ENCODE peak calls at places on chromosomes 16 and 17, in six cellular contexts. T is ovary; R is colonic mucosa; N is lung; U is CD8-positive, alpha-beta T cell; F is spleen. W is an unnamed sample. For H3K9me3, the result is how much of the 10 kb centered on the place peaks cover.

GRCh38 chr17:8151641-8152111 is 528 bp downstream of the PER1 start:
- DNase-seq in T (peak), R (peak), N (peak), U (peak), F (peak), W (no peak)

GRCh38 chr17:41613277-41614082 is 913 bp upstream of the KRT16 start:
- DNase-seq in T (no peak), R (no peak), N (no peak), U (no peak), F (peak), W (no peak)

GRCh38 chr17:3827124-3827773 is 18.8 kb downstream of the NCBP3 start:
- DNase-seq in T (no peak), R (peak), N (peak), U (peak), F (no peak), W (peak)

GRCh38 chr17:78383725-78384471 is 5.4 kb downstream of the PGS1 start:
- DNase-seq in T (no peak), R (peak), N (peak), U (peak), F (peak), W (peak)

GRCh38 chr16:22627043-22627442 is 116.4 kb downstream of the NPIPB5 start:
- DNase-seq in T (no peak), R (no peak), N (no peak), U (no peak), F (no peak), W (no peak)

GRCh38 chr17:19723967-19724366 is 7.6 kb upstream of the SLC47A2 start:
- DNase-seq in T (peak), R (no peak), N (no peak), U (no peak), F (no peak), W (no peak)

GRCh38 chr16:77310877-77311276 is 111.7 kb downstream of the SYCE1L start:
- DNase-seq in T (no peak), R (no peak), N (no peak), U (no peak), F (no peak), W (no peak)

GRCh38 chr16:80065565-80065964 is 465.0 kb upstream of the MAF start:
- DNase-seq in T (no peak), R (no peak), N (no peak), U (no peak), F (no peak), W (no peak)

GRCh38 chr16:1204941-1205340 is 20.1 kb downstream of the TPSG1 start:
- DNase-seq in T (no peak), R (no peak), N (no peak), U (no peak), F (no peak), W (no peak)

GRCh38 chr17:52030096-52030495 is 128.4 kb downstream of the CA10 start:
- DNase-seq in T (no peak), R (no peak), N (no peak), U (no peak), F (no peak), W (no peak)

GRCh38 chr17:33674685-33675084 is 381.6 kb upstream of the ASIC2 start:
- DNase-seq in T (peak), R (peak), N (peak), U (peak), F (no peak), W (peak)

GRCh38 chr16:61471737-61472136 is 564.5 kb downstream of the CDH8 start:
- DNase-seq in T (no peak), R (no peak), N (no peak), U (no peak), F (peak), W (no peak)

GRCh38 chr17:50278526-50279180 is 4.4 kb downstream of the TMEM92 start:
- DNase-seq in T (no peak), R (no peak), N (no peak), U (no peak), F (no peak), W (no peak)
- H3K27ac ChIP-seq in T (no peak), R (no peak), N (no peak), U (no peak), F (no peak), W (no peak)

DNA sequence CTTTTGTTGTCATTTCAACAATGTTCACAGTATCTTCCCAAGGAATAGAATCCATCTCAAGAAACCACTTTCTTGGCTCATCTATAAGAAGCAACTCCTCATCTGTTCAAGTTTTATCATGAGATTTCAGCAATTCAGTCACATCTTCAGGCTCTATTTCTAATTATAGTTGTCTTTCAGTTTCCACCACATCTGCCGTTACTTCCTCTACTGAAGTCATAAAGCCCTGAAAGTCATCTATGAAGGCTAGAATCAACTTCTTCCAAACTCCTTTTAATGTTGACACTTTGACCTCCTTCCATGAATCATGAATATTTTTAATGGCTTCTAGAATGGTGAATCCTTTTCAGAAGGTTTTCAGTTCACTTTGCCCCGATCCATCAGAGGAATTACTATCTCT is 102.1 kb downstream of the CDH13 start:
- DNase-seq in T (no peak), R (no peak), N (no peak), U (no peak), F (no peak), W (no peak)
- H3K9me3 ChIP-seq in T (under half), R (under half), N (under half), U (under half), F (under half), W (under half)

DNA sequence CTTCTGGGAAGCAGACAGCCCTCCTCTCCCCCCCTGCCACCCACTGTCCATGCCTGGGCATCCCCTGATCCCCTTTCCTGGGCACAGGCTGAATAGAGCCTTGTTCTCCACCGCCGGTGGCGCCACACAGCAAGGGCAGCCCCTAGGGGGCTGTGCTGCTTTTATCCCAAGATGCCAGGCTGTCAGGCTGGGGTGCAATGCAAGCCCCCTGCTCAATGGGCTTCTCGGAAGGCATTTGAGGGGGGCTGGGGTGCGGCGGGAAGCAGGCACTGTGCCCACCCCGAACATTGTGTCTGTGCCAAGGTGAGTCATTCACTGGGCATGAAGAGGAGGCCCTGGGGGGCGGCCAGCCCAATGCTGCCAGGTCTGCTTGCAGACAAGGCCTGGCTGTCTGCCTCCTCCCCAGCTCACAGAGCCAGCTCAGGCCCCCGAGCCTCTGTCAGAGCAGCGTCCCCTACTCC is 1.5 kb upstream of the GFAP start:
- DNase-seq in T (no peak), R (no peak), N (no peak), U (no peak), F (peak), W (no peak)
- TF ChIP-seq CTCF in T (no peak), R (no peak), N (no peak), U (no peak), F (no peak), W (no peak)

GRCh38 chr16:17206712-17207111 is 264.0 kb downstream of the XYLT1 start:
- DNase-seq in T (no peak), R (no peak), N (no peak), U (no peak), F (no peak), W (no peak)

GRCh38 chr16:17199135-17199534 is 271.6 kb downstream of the XYLT1 start:
- DNase-seq in T (no peak), R (no peak), N (no peak), U (no peak), F (no peak), W (no peak)

GRCh38 chr16:17205279-17206139 is 265.3 kb downstream of the XYLT1 start:
- DNase-seq in T (no peak), R (no peak), N (no peak), U (no peak), F (no peak), W (no peak)

GRCh38 chr16:17204248-17205043 is 266.3 kb downstream of the XYLT1 start:
- DNase-seq in T (no peak), R (no peak), N (no peak), U (no peak), F (no peak), W (no peak)
- H3K27ac ChIP-seq in T (no peak), R (no peak), N (no peak), U (no peak), F (no peak), W (no peak)